ENCODE peak calls at places on chromosomes 5 and 9, in eight cellular contexts. One of them, this sample, is unnamed. For H3K27me3 and H3K4me1, the result is how much of the 10 kb centered on the place peaks cover.

GRCh38 chr5:15023846-15024245 is 152.3 kb upstream of the ANKH start:
- DNase-seq in cardiac muscle cell: no peak
- DNase-seq in colonic mucosa: no peak
- DNase-seq in IMR-90: no peak
- DNase-seq in body of pancreas: no peak
- DNase-seq in upper lobe of left lung: no peak
- DNase-seq in CD8-positive, alpha-beta T cell: no peak
- DNase-seq in PC-3: peak
- DNase-seq in this sample: no peak

GRCh38 chr9:105204416-105204815 is 40.0 kb upstream of the SLC44A1 start:
- DNase-seq in cardiac muscle cell: peak
- DNase-seq in colonic mucosa: no peak
- DNase-seq in IMR-90: no peak
- DNase-seq in body of pancreas: no peak
- DNase-seq in upper lobe of left lung: no peak
- DNase-seq in CD8-positive, alpha-beta T cell: no peak
- DNase-seq in PC-3: no peak
- DNase-seq in this sample: no peak

GRCh38 chr9:92745236-92745790 is 19.3 kb downstream of the BICD2 start:
- DNase-seq in cardiac muscle cell: no peak
- DNase-seq in colonic mucosa: no peak
- DNase-seq in IMR-90: no peak
- DNase-seq in body of pancreas: no peak
- DNase-seq in upper lobe of left lung: no peak
- DNase-seq in CD8-positive, alpha-beta T cell: no peak
- DNase-seq in PC-3: no peak
- DNase-seq in this sample: no peak

GRCh38 chr5:69368458-69369368 is 607 bp downstream of the AK6 start:
- DNase-seq in cardiac muscle cell: peak
- DNase-seq in colonic mucosa: no peak
- DNase-seq in IMR-90: peak
- DNase-seq in body of pancreas: no peak
- DNase-seq in upper lobe of left lung: no peak
- DNase-seq in CD8-positive, alpha-beta T cell: no peak
- DNase-seq in PC-3: peak
- DNase-seq in this sample: peak

GRCh38 chr5:9540791-9541190 is 5.1 kb downstream of the SEMA5A start:
- DNase-seq in cardiac muscle cell: peak
- DNase-seq in colonic mucosa: no peak
- DNase-seq in IMR-90: peak
- DNase-seq in body of pancreas: no peak
- DNase-seq in upper lobe of left lung: no peak
- DNase-seq in CD8-positive, alpha-beta T cell: no peak
- DNase-seq in PC-3: no peak
- DNase-seq in this sample: peak

GRCh38 chr9:21801683-21802417 is 586 bp upstream of the MTAP start:
- DNase-seq in cardiac muscle cell: peak
- DNase-seq in colonic mucosa: peak
- DNase-seq in IMR-90: peak
- DNase-seq in body of pancreas: peak
- DNase-seq in upper lobe of left lung: peak
- DNase-seq in CD8-positive, alpha-beta T cell: no peak
- DNase-seq in PC-3: peak
- DNase-seq in this sample: peak

GRCh38 chr9:93900971-93901861 is 53.9 kb downstream of the BARX1 start:
- DNase-seq in cardiac muscle cell: no peak
- DNase-seq in colonic mucosa: no peak
- DNase-seq in IMR-90: no peak
- DNase-seq in body of pancreas: peak
- DNase-seq in upper lobe of left lung: peak
- DNase-seq in CD8-positive, alpha-beta T cell: no peak
- DNase-seq in PC-3: no peak
- DNase-seq in this sample: no peak

GRCh38 chr5:172051643-172052362 is 45.4 kb upstream of the FBXW11 start:
- DNase-seq in cardiac muscle cell: peak
- DNase-seq in colonic mucosa: no peak
- DNase-seq in IMR-90: no peak
- DNase-seq in body of pancreas: no peak
- DNase-seq in upper lobe of left lung: no peak
- DNase-seq in CD8-positive, alpha-beta T cell: no peak
- DNase-seq in PC-3: peak
- DNase-seq in this sample: peak

GRCh38 chr9:92298036-92298435 is 4.5 kb upstream of the IARS1 start:
- DNase-seq in cardiac muscle cell: no peak
- DNase-seq in colonic mucosa: no peak
- DNase-seq in IMR-90: no peak
- DNase-seq in body of pancreas: no peak
- DNase-seq in upper lobe of left lung: no peak
- DNase-seq in CD8-positive, alpha-beta T cell: no peak
- DNase-seq in PC-3: no peak
- DNase-seq in this sample: no peak

GRCh38 chr9:121498487-121499176 is 1.0 kb downstream of the GGTA1 start:
- DNase-seq in cardiac muscle cell: peak
- DNase-seq in colonic mucosa: peak
- DNase-seq in IMR-90: peak
- DNase-seq in body of pancreas: peak
- DNase-seq in upper lobe of left lung: peak
- DNase-seq in CD8-positive, alpha-beta T cell: no peak
- DNase-seq in PC-3: peak
- DNase-seq in this sample: peak

GRCh38 chr5:77302247-77302646 is 91.8 kb downstream of the PDE8B start:
- DNase-seq in cardiac muscle cell: no peak
- DNase-seq in colonic mucosa: no peak
- DNase-seq in IMR-90: no peak
- DNase-seq in body of pancreas: no peak
- DNase-seq in upper lobe of left lung: peak
- DNase-seq in CD8-positive, alpha-beta T cell: no peak
- DNase-seq in PC-3: no peak
- DNase-seq in this sample: no peak

GRCh38 chr9:110714314-110714713 is 45.7 kb downstream of the MUSK start:
- DNase-seq in cardiac muscle cell: no peak
- DNase-seq in colonic mucosa: no peak
- DNase-seq in IMR-90: peak
- DNase-seq in body of pancreas: no peak
- DNase-seq in upper lobe of left lung: no peak
- DNase-seq in CD8-positive, alpha-beta T cell: no peak
- DNase-seq in PC-3: peak
- DNase-seq in this sample: peak

GRCh38 chr9:136944094-136944518 is 432 bp downstream of the FBXW5 start:
- DNase-seq in cardiac muscle cell: peak
- DNase-seq in colonic mucosa: peak
- DNase-seq in IMR-90: peak
- DNase-seq in body of pancreas: no peak
- DNase-seq in upper lobe of left lung: no peak
- DNase-seq in CD8-positive, alpha-beta T cell: peak
- DNase-seq in PC-3: peak
- DNase-seq in this sample: peak

GRCh38 chr5:56947052-56947451 is 4.9 kb downstream of the MIER3 start:
- DNase-seq in cardiac muscle cell: no peak
- DNase-seq in colonic mucosa: no peak
- DNase-seq in IMR-90: no peak
- DNase-seq in body of pancreas: no peak
- DNase-seq in upper lobe of left lung: no peak
- DNase-seq in CD8-positive, alpha-beta T cell: no peak
- DNase-seq in PC-3: no peak
- DNase-seq in this sample: no peak

GRCh38 chr5:99386406-99387075 is 457.7 kb upstream of the CHD1 start:
- DNase-seq in cardiac muscle cell: no peak
- DNase-seq in colonic mucosa: no peak
- DNase-seq in IMR-90: no peak
- DNase-seq in body of pancreas: no peak
- DNase-seq in upper lobe of left lung: no peak
- DNase-seq in CD8-positive, alpha-beta T cell: no peak
- DNase-seq in PC-3: no peak
- DNase-seq in this sample: no peak

GRCh38 chr5:33049845-33050244 is 338.7 kb downstream of the NPR3 start:
- DNase-seq in cardiac muscle cell: peak
- DNase-seq in colonic mucosa: no peak
- DNase-seq in IMR-90: peak
- DNase-seq in body of pancreas: no peak
- DNase-seq in upper lobe of left lung: no peak
- DNase-seq in CD8-positive, alpha-beta T cell: no peak
- DNase-seq in PC-3: peak
- DNase-seq in this sample: peak

GRCh38 chr5:149635394-149635793 is 54.1 kb downstream of the ARHGEF37 start:
- DNase-seq in cardiac muscle cell: no peak
- DNase-seq in colonic mucosa: no peak
- DNase-seq in IMR-90: peak
- DNase-seq in body of pancreas: no peak
- DNase-seq in upper lobe of left lung: no peak
- DNase-seq in CD8-positive, alpha-beta T cell: no peak
- DNase-seq in PC-3: no peak
- DNase-seq in this sample: peak

GRCh38 chr5:64637837-64638443 is 52.4 kb upstream of the SHISAL2B start:
- DNase-seq in cardiac muscle cell: no peak
- DNase-seq in colonic mucosa: no peak
- DNase-seq in IMR-90: no peak
- DNase-seq in body of pancreas: no peak
- DNase-seq in upper lobe of left lung: no peak
- DNase-seq in CD8-positive, alpha-beta T cell: no peak
- DNase-seq in PC-3: no peak
- DNase-seq in this sample: no peak

GRCh38 chr9:38294130-38294529 is 98.4 kb upstream of the ALDH1B1 start:
- DNase-seq in cardiac muscle cell: no peak
- DNase-seq in colonic mucosa: no peak
- DNase-seq in IMR-90: no peak
- DNase-seq in body of pancreas: no peak
- DNase-seq in upper lobe of left lung: no peak
- DNase-seq in CD8-positive, alpha-beta T cell: no peak
- DNase-seq in PC-3: no peak
- DNase-seq in this sample: no peak

GRCh38 chr9:108467653-108468324 is 388.0 kb downstream of the ACTL7B start:
- DNase-seq in cardiac muscle cell: peak
- DNase-seq in colonic mucosa: peak
- DNase-seq in IMR-90: peak
- DNase-seq in body of pancreas: no peak
- DNase-seq in upper lobe of left lung: no peak
- DNase-seq in CD8-positive, alpha-beta T cell: no peak
- DNase-seq in PC-3: peak
- DNase-seq in this sample: peak

DNA sequence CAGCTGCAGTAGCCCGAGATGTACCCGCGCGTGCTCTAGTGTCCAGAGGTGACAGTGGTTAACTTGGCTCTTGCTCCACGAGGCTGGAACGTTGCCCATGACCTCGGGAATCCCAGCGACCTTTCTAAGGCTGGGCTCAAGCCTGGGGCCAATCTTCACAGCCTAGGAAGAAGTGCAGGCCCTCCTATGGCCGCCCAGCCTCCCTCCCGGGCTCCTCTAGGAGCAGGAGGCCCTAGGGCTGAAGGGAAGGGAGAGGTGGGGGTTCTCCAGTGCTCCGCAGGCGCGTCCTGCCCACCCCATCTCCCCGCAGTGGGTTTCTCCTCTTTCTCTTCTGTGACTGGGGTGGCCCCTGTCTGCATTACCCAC is 13.3 kb downstream of the NR2F1 start:
- DNase-seq in cardiac muscle cell: no peak
- DNase-seq in colonic mucosa: no peak
- DNase-seq in IMR-90: no peak
- DNase-seq in body of pancreas: no peak
- DNase-seq in upper lobe of left lung: no peak
- DNase-seq in CD8-positive, alpha-beta T cell: no peak
- DNase-seq in PC-3: no peak
- DNase-seq in this sample: no peak
- H3K27me3 ChIP-seq in cardiac muscle cell: half or more
- H3K27me3 ChIP-seq in colonic mucosa: half or more
- H3K27me3 ChIP-seq in IMR-90: under half
- H3K27me3 ChIP-seq in body of pancreas: under half
- H3K27me3 ChIP-seq in upper lobe of left lung: under half
- H3K27me3 ChIP-seq in CD8-positive, alpha-beta T cell: half or more
- H3K27me3 ChIP-seq in PC-3: under half
- H3K27me3 ChIP-seq in this sample: under half

GRCh38 chr5:54526604-54527359 is 9.2 kb downstream of the SNX18 start:
- DNase-seq in cardiac muscle cell: no peak
- DNase-seq in colonic mucosa: no peak
- DNase-seq in IMR-90: no peak
- DNase-seq in body of pancreas: no peak
- DNase-seq in upper lobe of left lung: no peak
- DNase-seq in CD8-positive, alpha-beta T cell: no peak
- DNase-seq in PC-3: no peak
- DNase-seq in this sample: no peak
- H3K4me1 ChIP-seq in cardiac muscle cell: half or more
- H3K4me1 ChIP-seq in colonic mucosa: under half
- H3K4me1 ChIP-seq in IMR-90: under half
- H3K4me1 ChIP-seq in body of pancreas: half or more
- H3K4me1 ChIP-seq in upper lobe of left lung: half or more
- H3K4me1 ChIP-seq in CD8-positive, alpha-beta T cell: half or more
- H3K4me1 ChIP-seq in PC-3: under half
- H3K4me1 ChIP-seq in this sample: half or more

DNA sequence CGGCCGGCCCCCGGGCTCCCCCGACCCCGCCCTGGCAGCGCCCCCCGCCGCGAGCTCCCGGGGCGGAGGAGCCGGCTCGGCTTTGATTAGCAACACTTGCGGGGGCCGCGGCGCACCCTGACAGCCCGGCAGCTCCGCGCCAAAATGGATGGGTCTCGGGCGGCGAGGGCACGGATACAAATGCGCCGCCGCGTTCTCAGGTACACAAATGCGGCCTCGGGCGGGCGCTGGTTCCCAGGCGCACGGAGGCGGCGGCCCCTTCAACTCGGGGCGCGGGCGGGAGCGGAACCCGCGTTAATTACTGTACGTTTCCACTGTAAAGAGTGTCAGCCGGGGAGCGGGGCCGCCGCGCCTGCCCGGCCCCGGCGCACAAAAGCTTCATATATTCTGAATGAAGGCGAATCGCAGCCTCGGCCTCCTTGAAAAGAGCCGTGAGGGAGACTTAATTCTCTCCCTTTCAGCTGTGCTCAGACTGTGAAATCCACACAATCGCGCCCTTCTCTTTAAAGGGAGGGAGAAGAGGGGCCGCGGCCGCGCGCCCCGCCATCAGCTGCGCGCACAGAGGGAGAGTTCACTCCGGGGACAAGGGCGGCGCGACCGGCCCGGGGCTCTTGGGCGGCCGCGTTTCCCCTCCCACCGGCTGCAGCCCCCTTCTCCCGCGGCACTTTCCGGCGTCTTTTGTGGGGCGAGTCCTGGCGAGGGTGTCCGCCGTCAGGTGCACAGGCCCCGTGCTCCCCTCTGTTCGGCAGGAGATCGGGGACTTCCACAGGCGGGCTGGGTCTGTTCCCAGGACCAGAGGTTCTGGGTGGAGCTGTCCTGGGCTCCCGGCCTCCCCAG is 27.0 kb downstream of the MSX2 start:
- DNase-seq in cardiac muscle cell: peak
- DNase-seq in colonic mucosa: no peak
- DNase-seq in IMR-90: no peak
- DNase-seq in body of pancreas: no peak
- DNase-seq in upper lobe of left lung: peak
- DNase-seq in CD8-positive, alpha-beta T cell: no peak
- DNase-seq in PC-3: no peak
- DNase-seq in this sample: peak
- H3K4me3 ChIP-seq in cardiac muscle cell: peak
- H3K4me3 ChIP-seq in colonic mucosa: no peak
- H3K4me3 ChIP-seq in IMR-90: peak
- H3K4me3 ChIP-seq in body of pancreas: no peak
- H3K4me3 ChIP-seq in upper lobe of left lung: peak
- H3K4me3 ChIP-seq in CD8-positive, alpha-beta T cell: no peak
- H3K4me3 ChIP-seq in PC-3: peak
- H3K4me3 ChIP-seq in this sample: peak

DNA sequence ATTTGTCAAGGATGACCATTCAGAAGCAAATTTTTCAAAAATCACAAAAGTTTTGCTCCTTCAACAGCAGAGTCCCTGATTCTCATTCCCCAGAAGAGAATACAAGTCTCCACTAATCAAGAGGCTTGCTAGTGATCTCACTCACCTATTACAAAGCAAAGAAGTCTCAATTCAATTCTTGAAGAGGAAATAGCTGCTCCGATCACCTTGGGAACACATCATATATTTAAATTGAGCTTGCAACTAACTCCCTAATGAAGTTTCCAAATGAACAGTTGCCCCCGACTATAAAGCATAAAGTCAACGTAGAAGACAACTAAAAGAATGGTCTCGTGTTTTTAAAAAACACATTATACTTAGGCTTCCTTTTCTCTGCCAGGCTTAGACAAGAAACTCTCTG is 1.6 kb downstream of the LIFR start:
- DNase-seq in cardiac muscle cell: no peak
- DNase-seq in colonic mucosa: no peak
- DNase-seq in IMR-90: no peak
- DNase-seq in body of pancreas: no peak
- DNase-seq in upper lobe of left lung: no peak
- DNase-seq in CD8-positive, alpha-beta T cell: no peak
- DNase-seq in PC-3: no peak
- DNase-seq in this sample: no peak
- H3K27me3 ChIP-seq in cardiac muscle cell: under half
- H3K27me3 ChIP-seq in colonic mucosa: under half
- H3K27me3 ChIP-seq in IMR-90: under half
- H3K27me3 ChIP-seq in body of pancreas: under half
- H3K27me3 ChIP-seq in upper lobe of left lung: under half
- H3K27me3 ChIP-seq in CD8-positive, alpha-beta T cell: under half
- H3K27me3 ChIP-seq in PC-3: under half
- H3K27me3 ChIP-seq in this sample: under half